ENCODE peak calls at places on chromosomes 5 and 9, in seven cellular contexts. W is esophagus muscularis mucosa, C is uterus, N is colonic mucosa, V is GM23338, T is progenitor cell of endocrine pancreas, I is astrocyte. Q is an unnamed sample.
A peak's percentile ranks its signal among the peaks of the same experiment; 100 is the strongest.

GRCh38 chr5:58670620-58671019 is 87.7 kb downstream of the RAB3C start:
- DNase-seq in W (no peak), N (no peak), I (no peak), T (no peak), V (no peak), C (no peak), Q (no peak)

GRCh38 chr5:89613222-89613956 is 730.4 kb upstream of the MEF2C start:
- DNase-seq in I (peak; percentile 22), C (no peak), T (no peak), V (no peak), W (no peak), N (no peak), Q (no peak)

GRCh38 chr9:131418143-131419028 is 24.5 kb downstream of the PRRC2B start:
- DNase-seq in V (peak; percentile 66), W (no peak), C (no peak), T (no peak), N (peak; percentile 33), I (no peak), Q (no peak)

GRCh38 chr5:84372066-84372700 is 12.5 kb downstream of the EDIL3 start:
- DNase-seq in V (peak; percentile 17), N (no peak), I (peak; percentile 95), W (no peak), T (no peak), C (no peak), Q (no peak)

GRCh38 chr5:1167728-1168709 is 33.4 kb upstream of the SLC6A19 start:
- DNase-seq in I (peak; percentile 12), N (peak; percentile 75), T (peak; percentile 60), C (peak; percentile 59), V (peak; percentile 84), W (no peak), Q (peak; percentile 55)

GRCh38 chr5:72427016-72427415 is 80.2 kb downstream of the ZNF366 start:
- DNase-seq in T (no peak), N (no peak), C (no peak), W (no peak), I (no peak), V (no peak), Q (no peak)

GRCh38 chr9:132068604-132069003 is 11.1 kb downstream of the MED27 start:
- DNase-seq in T (no peak), W (no peak), N (no peak), V (no peak), I (no peak), C (no peak), Q (no peak)

GRCh38 chr5:56522169-56522568 is 289.0 kb upstream of the ANKRD55 start:
- DNase-seq in I (no peak), T (no peak), N (no peak), C (no peak), W (no peak), V (no peak), Q (no peak)

GRCh38 chr5:138179277-138179857 is 455 bp downstream of the KIF20A start:
- DNase-seq in N (peak; percentile 22), V (peak; percentile 31), W (no peak), C (no peak), T (no peak), I (no peak), Q (no peak)

GRCh38 chr9:96884443-96884842 is 30.1 kb upstream of the ZNF782 start:
- DNase-seq in V (no peak), W (no peak), N (peak; percentile 40), C (no peak), T (no peak), I (peak; percentile 72), Q (no peak)

GRCh38 chr9:96436063-96436455 is 13.9 kb upstream of the HABP4 start:
- DNase-seq in C (no peak), T (no peak), I (peak; percentile 22), N (no peak), W (no peak), V (no peak), Q (no peak)

GRCh38 chr9:124454791-124455443 is 4.7 kb downstream of the ADGRD2 start:
- DNase-seq in T (no peak), W (no peak), N (no peak), C (no peak), I (no peak), V (no peak), Q (no peak)

GRCh38 chr9:97632406-97632991 is 669 bp downstream of the TSTD2 start:
- DNase-seq in W (no peak), N (peak; percentile 61), C (peak; percentile 56), V (peak; percentile 82), I (peak; percentile 80), T (peak; percentile 14), Q (peak; percentile 33)

GRCh38 chr9:36037580-36038169 is 962 bp downstream of the RECK start:
- DNase-seq in N (no peak), W (no peak), V (peak; percentile 10), T (no peak), C (no peak), I (no peak), Q (no peak)

GRCh38 chr9:119533509-119533908 is 164.3 kb upstream of the BRINP1 start:
- DNase-seq in V (peak; percentile 24), W (no peak), N (no peak), C (no peak), T (no peak), I (no peak), Q (no peak)

GRCh38 chr5:107337281-107337680 is 333.5 kb downstream of the EFNA5 start:
- DNase-seq in C (no peak), N (peak; percentile 19), W (no peak), V (no peak), T (no peak), I (peak; percentile 20), Q (no peak)

DNA sequence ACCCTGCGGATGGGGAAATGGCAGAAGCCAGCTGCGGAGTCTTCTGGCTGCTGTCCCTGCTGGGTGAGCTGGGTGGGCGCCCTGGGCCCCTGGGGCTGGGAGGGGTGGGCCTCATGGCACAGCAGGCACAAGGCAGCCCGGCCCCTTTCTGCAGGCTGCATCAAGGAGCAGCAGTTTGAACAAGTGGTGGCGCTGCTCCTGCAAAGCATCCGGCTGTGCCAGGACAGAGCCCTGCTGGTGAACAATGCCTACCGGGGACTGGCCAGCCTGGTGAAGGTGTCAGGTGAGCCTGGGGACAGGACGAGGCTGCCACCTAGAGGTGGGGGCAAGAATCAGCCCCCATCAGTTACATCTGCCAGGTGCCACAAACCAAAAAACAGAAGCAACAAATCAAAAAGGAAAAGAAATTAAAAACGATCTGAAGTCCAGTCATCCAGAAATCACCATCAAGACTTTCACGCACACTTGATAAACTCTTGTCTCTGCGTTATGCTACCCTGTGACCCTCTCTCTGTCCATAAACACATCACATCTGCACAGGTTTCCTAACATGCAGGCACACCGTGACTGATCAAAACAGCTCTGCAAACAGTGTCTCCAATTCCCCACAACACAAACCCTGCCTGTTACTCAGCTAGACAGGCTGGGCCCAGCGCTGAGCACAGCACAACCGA is 13.9 kb downstream of the REXO4 start:
- DNase-seq in V (peak; percentile 82), N (peak; percentile 67), T (no peak), W (no peak), C (no peak), I (no peak), Q (no peak)
- TF ChIP-seq CTCF in V (peak; percentile 83), N (peak; percentile 70), T (peak; percentile 50), W (peak; percentile 12), C (peak; percentile 21), I (peak; percentile 17), Q (no peak)

GRCh38 chr5:34900660-34901059 is 14.6 kb downstream of the RAD1 start:
- DNase-seq in W (no peak), C (no peak), T (no peak), I (no peak), N (no peak), V (no peak), Q (no peak)

GRCh38 chr5:34903260-34903659 is 12.0 kb downstream of the RAD1 start:
- DNase-seq in T (no peak), V (no peak), W (no peak), C (no peak), I (no peak), N (no peak), Q (no peak)

GRCh38 chr5:34905564-34905963 is 9.7 kb downstream of the RAD1 start:
- DNase-seq in C (no peak), W (no peak), N (no peak), T (no peak), V (peak; percentile 46), I (no peak), Q (no peak)
- TF ChIP-seq CTCF in C (no peak), W (no peak), N (no peak), T (peak; percentile 59), V (peak; percentile 61), I (peak; percentile 40), Q (no peak)

GRCh38 chr9:85505612-85506011 is 236.1 kb downstream of the AGTPBP1 start:
- DNase-seq in T (no peak), C (no peak), I (no peak), V (no peak), W (no peak), N (no peak), Q (no peak)

GRCh38 chr9:85511746-85512145 is 230.0 kb downstream of the AGTPBP1 start:
- DNase-seq in N (no peak), W (no peak), C (no peak), V (no peak), T (no peak), I (no peak), Q (no peak)

GRCh38 chr9:85510830-85511504 is 230.8 kb downstream of the AGTPBP1 start:
- DNase-seq in V (no peak), I (no peak), N (no peak), C (no peak), W (no peak), T (no peak), Q (no peak)

GRCh38 chr9:85502815-85503643 is 238.7 kb downstream of the AGTPBP1 start:
- DNase-seq in I (peak; percentile 3), N (no peak), W (no peak), C (no peak), V (no peak), T (no peak), Q (no peak)

DNA sequence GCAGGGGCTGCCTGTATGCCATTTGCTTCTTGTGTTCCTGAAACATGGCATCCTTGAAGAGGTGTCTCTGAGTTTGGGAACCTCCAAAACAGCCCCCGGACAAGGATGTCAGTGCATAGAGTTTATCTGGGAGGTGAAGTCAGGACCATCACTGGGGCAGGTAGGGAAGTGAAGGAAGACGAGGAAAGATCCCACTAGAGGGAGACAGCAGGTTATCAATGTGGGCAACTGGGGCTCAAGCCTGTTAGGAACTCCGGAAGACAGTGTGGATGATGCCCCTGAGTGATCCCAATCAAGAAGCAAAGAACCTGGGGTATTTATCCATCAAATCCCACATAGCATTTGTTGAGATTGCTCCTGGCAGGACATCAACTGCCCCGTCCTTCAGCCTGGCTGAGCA is 233.1 kb downstream of the AGTPBP1 start:
- DNase-seq in C (no peak), V (peak; percentile 61), W (no peak), N (no peak), T (no peak), I (no peak), Q (no peak)
- TF ChIP-seq CTCF in C (no peak), V (peak; percentile 80), W (no peak), N (no peak), T (no peak), I (no peak), Q (no peak)

DNA sequence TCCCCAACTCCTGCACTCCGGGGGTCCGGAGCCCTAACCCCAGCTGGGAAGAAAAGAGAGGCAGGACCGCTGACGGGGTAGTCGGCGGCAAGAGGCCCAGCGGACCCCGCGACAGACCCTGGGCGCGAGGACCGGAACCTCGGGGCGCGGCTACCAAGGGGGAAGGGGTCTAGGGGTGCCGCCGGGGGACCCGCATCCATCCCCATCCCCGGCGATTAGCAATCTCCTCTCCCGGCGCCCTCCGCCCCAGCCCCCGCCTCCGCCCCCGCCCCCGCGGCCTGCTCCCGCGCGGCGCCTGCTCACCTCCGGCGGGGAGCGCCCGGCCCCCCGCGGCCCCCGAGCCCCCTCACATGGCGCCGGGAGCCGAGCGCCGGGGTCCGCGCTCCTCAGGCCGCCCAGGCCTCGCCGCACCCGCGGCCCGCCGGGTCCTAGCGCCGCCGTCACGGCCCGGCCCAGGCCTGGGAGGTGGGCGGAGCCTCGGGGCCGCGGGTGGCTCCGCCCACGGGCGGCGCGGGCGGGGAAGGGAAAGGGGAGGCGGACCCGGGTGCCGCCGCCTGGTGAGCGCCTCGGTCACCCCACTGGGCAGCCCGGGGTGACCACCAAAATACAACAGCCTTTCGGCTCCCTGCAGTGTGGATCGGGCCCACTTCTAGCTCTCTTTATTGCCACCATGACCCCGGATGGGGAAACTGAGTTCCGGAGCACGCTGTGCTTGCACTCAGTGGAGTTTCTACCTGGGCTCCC is at the start of gene ST6GALNAC6:
- DNase-seq in I (peak; percentile 47), V (peak; percentile 77), C (peak; percentile 84), W (no peak), T (peak; percentile 50), N (peak; percentile 81), Q (no peak)
- TF ChIP-seq CTCF in I (no peak), V (no peak), C (peak; percentile 25), W (no peak), T (no peak), N (no peak), Q (no peak)